ENCODE peak calls at places on chromosomes 11 and 22, in six cellular contexts. K is neural progenitor cell, T is hepatocyte, N is PC-3, W is MM.1S, Y is GM23338. R is an unnamed sample.

GRCh38 chr11:12077535-12078280 is 32.7 kb upstream of the MICAL2 start:
- DNase-seq in N (peak), Y (no peak), K (no peak), T (no peak), W (no peak), R (no peak)

GRCh38 chr11:72789493-72790131 is 4.2 kb downstream of the STARD10 start:
- DNase-seq in K (peak), N (peak), Y (no peak), T (no peak), W (no peak), R (no peak)

GRCh38 chr22:31609716-31610115 is 52.3 kb downstream of the PISD start:
- DNase-seq in Y (no peak), K (no peak), W (no peak), N (no peak), T (no peak), R (no peak)

GRCh38 chr11:763073-763463 is 14.2 kb downstream of the GATD1 start:
- DNase-seq in W (peak), N (peak), K (no peak), Y (peak), T (peak), R (no peak)

GRCh38 chr11:57427692-57428082 is 766 bp upstream of the SLC43A3 start:
- DNase-seq in T (no peak), K (no peak), N (no peak), Y (no peak), W (no peak), R (no peak)

GRCh38 chr22:36325163-36326031 is 62.4 kb downstream of the MYH9 start:
- DNase-seq in W (no peak), K (no peak), Y (no peak), T (peak), N (no peak), R (no peak)

GRCh38 chr22:26416670-26417270 is 12.3 kb upstream of the ASPHD2 start:
- DNase-seq in K (peak), W (no peak), T (peak), N (peak), Y (peak), R (no peak)

GRCh38 chr11:126886636-126887035 is 113.9 kb downstream of the KIRREL3 start:
- DNase-seq in T (no peak), N (no peak), W (no peak), K (no peak), Y (no peak), R (no peak)

GRCh38 chr22:17891427-17892167 is 117.3 kb upstream of the BID start:
- DNase-seq in N (no peak), W (no peak), K (peak), T (peak), Y (peak), R (no peak)

GRCh38 chr11:15742626-15743243 is 613.6 kb downstream of the SOX6 start:
- DNase-seq in W (no peak), K (no peak), N (no peak), Y (no peak), T (no peak), R (no peak)

GRCh38 chr22:22210375-22210774 is 34.2 kb upstream of the VPREB1 start:
- DNase-seq in T (peak), K (no peak), N (peak), W (peak), Y (no peak), R (no peak)

GRCh38 chr11:105230586-105230985 is 91.0 kb upstream of the CARD18 start:
- DNase-seq in W (no peak), N (no peak), K (no peak), Y (no peak), T (peak), R (no peak)

GRCh38 chr22:29078036-29078868 is 5.4 kb downstream of the KREMEN1 start:
- DNase-seq in W (no peak), Y (no peak), K (no peak), N (no peak), T (no peak), R (no peak)

GRCh38 chr11:44805152-44805461 is 78.3 kb downstream of the TSPAN18 start:
- DNase-seq in K (no peak), Y (peak), W (no peak), N (no peak), T (no peak), R (no peak)

GRCh38 chr22:29480512-29481264 is 670 bp downstream of the NEFH start:
- DNase-seq in N (no peak), W (no peak), Y (peak), T (peak), K (peak), R (no peak)

GRCh38 chr22:39364646-39365405 is 15.0 kb downstream of the SYNGR1 start:
- DNase-seq in Y (no peak), K (no peak), T (no peak), N (no peak), W (no peak), R (no peak)

GRCh38 chr22:39367040-39367439 is 17.2 kb downstream of the SYNGR1 start:
- DNase-seq in N (no peak), K (no peak), W (no peak), Y (no peak), T (no peak), R (no peak)

GRCh38 chr22:39363751-39364484 is 14.1 kb downstream of the SYNGR1 start:
- DNase-seq in Y (no peak), N (no peak), T (no peak), W (no peak), K (peak), R (no peak)

GRCh38 chr22:39362932-39363331 is 13.1 kb downstream of the SYNGR1 start:
- DNase-seq in N (no peak), K (no peak), T (no peak), Y (no peak), W (no peak), R (no peak)

DNA sequence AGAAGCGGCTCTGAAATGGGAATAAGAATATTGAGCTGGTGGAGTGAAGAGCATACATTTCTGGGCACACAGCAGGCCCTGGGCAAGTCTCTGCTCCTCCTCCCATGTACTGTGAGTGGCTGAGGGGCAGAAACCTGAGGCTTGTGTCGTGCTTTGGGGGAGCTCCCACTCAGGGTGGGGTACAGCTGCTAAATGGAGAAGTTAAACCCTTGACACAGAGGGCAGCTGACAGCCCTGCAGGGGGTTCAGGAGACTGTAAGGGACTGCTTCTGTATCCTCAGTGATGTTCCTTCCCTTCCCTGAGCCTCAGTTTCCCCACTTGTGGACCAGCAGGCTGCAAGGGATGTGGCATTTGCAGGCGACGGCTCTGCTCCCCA is 15.6 kb downstream of the SYNGR1 start:
- DNase-seq in K (no peak), T (no peak), W (no peak), Y (no peak), N (no peak), R (no peak)
- TF ChIP-seq CTCF in K (no peak), T (no peak), W (no peak), Y (no peak), N (no peak), R (no peak)

GRCh38 chr11:103317118-103317517 is 207.9 kb downstream of the DYNC2H1 start:
- DNase-seq in Y (no peak), T (no peak), W (no peak), N (no peak), K (no peak), R (no peak)
- TF ChIP-seq EZH2phosphoT487 in Y (no peak), T (no peak), W (no peak), N (no peak), K (no peak), R (no peak)

GRCh38 chr22:40193429-40194421 is 16.0 kb downstream of the TNRC6B start:
- DNase-seq in N (peak), T (peak), K (peak), Y (peak), W (no peak), R (no peak)
- TF ChIP-seq CTCF in N (peak), T (peak), K (peak), Y (peak), W (no peak), R (peak)

DNA sequence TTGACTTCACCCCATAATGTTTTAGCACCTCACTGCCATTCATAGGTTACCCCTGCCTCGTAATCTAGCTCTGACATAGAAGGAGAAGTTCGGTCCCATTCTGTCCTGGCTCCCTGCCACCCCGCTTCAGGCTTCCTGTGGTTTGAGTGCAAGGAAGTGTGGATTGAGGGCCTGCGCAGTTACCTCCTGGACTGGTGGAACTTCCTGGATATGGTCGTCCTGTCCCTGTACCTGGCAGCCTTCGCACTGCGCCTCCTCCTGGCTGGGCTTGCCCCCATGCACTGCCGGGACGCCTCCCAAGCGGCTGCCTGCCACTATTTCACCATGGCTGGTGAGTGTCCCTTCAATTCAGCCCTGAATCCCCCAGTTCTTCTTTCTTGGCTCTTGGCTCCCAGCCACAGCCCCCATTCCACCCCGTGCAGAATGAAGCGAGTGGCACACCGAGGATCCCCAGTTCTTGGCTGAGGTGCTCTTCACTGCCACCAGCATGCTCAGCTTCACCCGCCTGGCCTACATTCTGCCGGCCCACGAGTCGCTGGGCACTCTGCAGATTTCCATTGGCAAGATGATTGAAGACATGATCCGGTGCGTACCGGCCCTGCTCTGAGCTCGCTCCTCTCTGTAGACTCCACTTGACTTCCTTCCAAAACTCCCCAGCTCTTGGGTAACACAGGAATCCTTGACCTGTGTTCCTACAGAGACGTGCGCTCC is 15.4 kb downstream of the ART5 start:
- DNase-seq in N (no peak), W (no peak), Y (peak), T (no peak), K (no peak), R (no peak)
- TF ChIP-seq EZH2phosphoT487 in N (no peak), W (no peak), Y (no peak), T (no peak), K (no peak), R (no peak)

DNA sequence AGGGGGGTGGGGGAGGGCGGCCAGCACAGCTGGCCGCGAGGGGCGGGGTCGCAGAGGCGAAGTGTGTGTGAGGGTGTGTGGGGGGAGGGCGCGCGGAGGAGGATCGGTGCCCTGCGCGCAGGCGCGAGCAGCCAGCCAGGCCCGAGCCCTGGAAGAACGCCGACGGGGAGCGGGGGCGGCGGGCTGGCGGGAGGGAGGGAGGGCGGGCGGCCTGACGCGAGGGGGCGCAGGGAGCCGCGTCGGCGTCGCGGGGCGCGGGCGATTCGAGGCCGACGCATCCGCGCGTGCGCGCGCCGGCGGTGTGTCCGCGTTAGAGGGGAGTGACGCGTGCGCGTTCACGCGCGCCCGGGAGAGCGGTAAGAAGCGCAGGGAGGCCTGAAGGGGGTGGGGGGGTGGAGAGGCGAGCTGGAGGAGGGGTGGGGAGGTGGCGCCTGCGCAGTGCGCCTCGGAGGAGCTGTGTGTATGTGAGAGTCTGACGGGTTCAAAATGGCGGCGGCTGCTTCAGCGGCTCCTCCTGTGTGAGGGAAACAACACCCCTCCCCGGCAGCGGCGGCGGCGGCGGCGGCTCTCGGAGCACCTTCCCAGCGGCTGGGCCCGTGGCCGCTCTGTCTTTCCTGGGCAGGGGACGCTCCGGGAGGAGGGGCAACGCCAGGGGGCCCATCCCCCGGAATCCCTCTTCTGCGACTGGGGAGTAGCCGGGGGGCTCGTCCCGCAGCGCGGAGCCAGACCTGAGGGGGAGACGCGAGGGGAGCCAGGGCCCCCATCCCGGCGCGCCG is at the start of gene KDM2A:
- DNase-seq in Y (peak), N (peak), K (peak), W (peak), T (peak), R (peak)
- TF ChIP-seq CTCF in Y (no peak), N (no peak), K (peak), W (no peak), T (peak), R (no peak)

DNA sequence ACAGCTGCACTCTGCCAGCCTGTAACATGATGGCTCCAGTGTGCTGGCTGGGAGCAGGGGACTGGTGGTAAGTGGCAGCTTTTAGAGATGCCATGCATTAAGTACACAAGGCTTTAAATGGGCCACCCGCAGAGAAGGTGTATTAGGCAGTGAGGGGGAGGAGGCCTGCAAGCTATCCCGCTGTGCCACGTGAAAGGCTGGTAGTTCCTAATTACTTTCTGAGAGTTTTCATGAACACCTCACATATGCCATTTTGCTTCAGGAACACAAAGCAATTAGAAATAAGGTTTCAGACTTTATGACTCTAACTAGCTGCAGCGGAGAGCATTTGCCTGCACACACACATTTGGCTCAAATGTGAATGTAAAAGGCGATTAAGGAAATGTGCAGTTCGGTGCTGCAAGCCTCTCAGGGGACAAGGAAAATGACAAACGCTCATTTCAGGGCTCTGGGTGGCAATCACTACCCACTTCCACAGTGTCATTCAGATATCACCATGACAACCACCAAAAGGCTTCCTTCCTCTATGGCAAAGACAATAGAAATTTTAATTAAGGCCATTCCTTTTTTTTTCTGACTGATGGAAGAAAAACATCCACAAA is 116.7 kb downstream of the PLEKHA7 start:
- DNase-seq in T (no peak), Y (peak), N (no peak), K (peak), W (no peak), R (no peak)
- TF ChIP-seq EZH2phosphoT487 in T (no peak), Y (no peak), N (no peak), K (peak), W (no peak), R (no peak)

GRCh38 chr11:35010656-35011055 is 94.2 kb downstream of the PDHX start:
- DNase-seq in Y (peak), T (no peak), N (no peak), W (no peak), K (no peak), R (no peak)

GRCh38 chr11:35011389-35011788 is 95.0 kb downstream of the PDHX start:
- DNase-seq in K (no peak), T (no peak), W (no peak), Y (no peak), N (peak), R (no peak)

GRCh38 chr11:35009941-35010337 is 93.5 kb downstream of the PDHX start:
- DNase-seq in W (no peak), T (no peak), N (peak), Y (no peak), K (no peak), R (no peak)

GRCh38 chr11:35007277-35007676 is 90.9 kb downstream of the PDHX start:
- DNase-seq in W (peak), K (no peak), Y (no peak), T (no peak), N (no peak), R (no peak)

GRCh38 chr11:35009191-35009940 is 92.9 kb downstream of the PDHX start:
- DNase-seq in Y (no peak), K (no peak), T (peak), N (peak), W (no peak), R (no peak)
- TF ChIP-seq CTCF in Y (no peak), K (no peak), T (no peak), N (no peak), W (no peak), R (no peak)